ENCODE peak calls at places on chromosomes 5 and 9, in eight cellular contexts. T, H, P, R, E, F, A and O are unnamed samples.

GRCh38 chr5:91538179-91538578 is 155.1 kb upstream of the ARRDC3 start:
- DNase-seq in F (no peak), A (no peak), R (no peak), T (no peak), E (no peak), P (no peak), H (no peak), O (no peak)

GRCh38 chr9:86741311-86742215 is 205.7 kb downstream of the GAS1 start:
- DNase-seq in E (peak), A (peak), T (no peak), P (peak), R (no peak), H (no peak), F (no peak), O (no peak)

GRCh38 chr9:126261584-126262356 is 64.9 kb upstream of the MVB12B start:
- DNase-seq in E (no peak), R (no peak), P (peak), H (no peak), A (peak), T (no peak), F (no peak), O (no peak)

GRCh38 chr9:83432104-83432627 is 106.0 kb downstream of the FRMD3 start:
- DNase-seq in P (peak), H (peak), R (peak), A (no peak), E (peak), T (peak), F (peak), O (peak)

GRCh38 chr9:131027872-131028179 is 18.9 kb downstream of the LAMC3 start:
- DNase-seq in T (no peak), R (no peak), P (no peak), H (no peak), A (no peak), F (no peak), E (no peak), O (no peak)

GRCh38 chr5:109645591-109646236 is 44.0 kb upstream of the MAN2A1 start:
- DNase-seq in A (no peak), R (no peak), T (no peak), P (no peak), H (no peak), F (no peak), E (no peak), O (peak)

GRCh38 chr5:20347334-20347733 is 359.3 kb upstream of the CDH18 start:
- DNase-seq in E (no peak), A (no peak), P (no peak), R (no peak), T (no peak), F (no peak), H (no peak), O (no peak)

GRCh38 chr9:7273575-7273974 is 515.8 kb downstream of the KDM4C start:
- DNase-seq in R (no peak), P (peak), E (no peak), H (no peak), T (no peak), F (peak), A (peak), O (no peak)

GRCh38 chr9:126915281-126915816 is 767 bp downstream of the RALGPS1 start:
- DNase-seq in F (peak), H (peak), R (peak), T (peak), P (no peak), A (no peak), E (no peak), O (no peak)

GRCh38 chr5:81854485-81854884 is 103.6 kb upstream of the SSBP2 start:
- DNase-seq in F (no peak), T (no peak), R (no peak), H (no peak), E (no peak), A (peak), P (no peak), O (no peak)
- TF ChIP-seq CTCF in F (peak), T (peak), R (no peak), H (no peak), E (no peak), A (peak), P (peak), O (peak)

GRCh38 chr5:149151717-149152116 is 10.4 kb downstream of the ABLIM3 start:
- DNase-seq in F (no peak), R (no peak), A (peak), P (peak), E (no peak), H (no peak), T (no peak), O (no peak)
- TF ChIP-seq CTCF in F (peak), R (no peak), A (peak), P (peak), E (peak), H (no peak), T (no peak), O (peak)

GRCh38 chr9:132412089-132412488 is 2.1 kb downstream of the CFAP77 start:
- DNase-seq in E (no peak), F (no peak), P (peak), T (no peak), A (peak), H (no peak), R (no peak), O (peak)
- TF ChIP-seq CTCF in E (peak), F (peak), P (peak), T (peak), A (peak), H (peak), R (peak), O (peak)

DNA sequence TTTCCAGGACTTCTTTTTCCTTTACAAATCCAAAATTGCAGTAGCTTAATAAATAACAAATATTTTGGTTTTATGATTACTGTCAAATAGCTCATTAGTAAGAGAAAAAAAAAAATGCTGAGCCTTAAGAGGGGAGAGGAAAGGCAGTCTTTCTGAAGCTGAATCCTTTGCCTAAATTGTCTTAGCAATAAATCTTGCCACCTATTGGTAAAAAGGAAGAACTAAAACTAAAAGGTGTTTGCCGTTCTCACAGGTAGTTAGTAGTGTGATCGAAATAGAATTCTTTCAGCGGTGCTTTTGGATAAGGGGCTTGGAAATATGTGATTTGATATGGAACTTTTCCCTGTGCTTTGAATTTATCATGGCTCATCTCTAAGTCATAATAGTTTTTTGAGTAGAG is 31.2 kb downstream of the PIK3R1 start:
- DNase-seq in R (no peak), P (no peak), H (no peak), A (no peak), E (no peak), T (no peak), F (no peak), O (no peak)
- TF ChIP-seq CTCF in R (no peak), P (no peak), H (no peak), A (no peak), E (no peak), T (peak), F (no peak), O (peak)

DNA sequence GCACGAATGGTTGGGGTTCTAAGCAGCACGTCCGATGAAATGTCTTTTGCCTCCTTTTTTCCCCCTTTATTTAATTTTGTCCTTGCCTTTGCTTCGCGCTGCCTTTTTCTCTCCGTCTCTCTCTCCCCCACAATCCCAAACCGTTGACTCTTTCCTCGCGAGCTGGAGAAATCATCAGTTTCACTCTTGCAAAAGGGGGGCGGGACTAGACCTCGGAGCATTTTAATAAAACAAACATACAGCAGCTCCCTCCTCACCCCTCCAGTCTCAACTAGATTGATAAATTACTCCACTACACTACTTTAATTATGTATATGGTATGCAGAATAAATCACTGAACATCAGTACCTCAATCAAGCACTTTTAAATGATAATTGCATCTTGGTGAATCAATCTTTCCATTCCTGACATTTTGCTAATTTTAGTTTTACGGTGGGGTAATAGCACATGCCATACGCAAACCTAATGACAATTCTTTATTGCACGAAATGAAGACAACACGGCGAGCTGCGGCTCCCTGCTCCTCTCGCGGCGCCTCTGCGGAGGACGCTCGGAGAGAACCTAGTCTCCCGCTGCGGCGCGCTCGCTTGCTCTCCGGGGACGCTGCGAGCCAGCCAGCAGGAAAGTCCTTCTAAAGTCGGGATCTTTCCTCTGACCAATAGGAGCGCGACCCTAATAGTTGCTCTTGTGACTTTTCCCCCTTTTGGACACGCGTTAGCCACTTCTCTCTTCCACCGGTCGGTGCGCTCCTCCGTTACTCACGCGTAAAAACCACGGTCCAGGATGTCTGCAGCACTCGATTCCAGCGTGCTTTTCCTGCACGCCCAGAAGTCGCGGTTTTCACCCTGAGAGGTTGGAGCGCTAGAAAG is 816 bp upstream of the MEF2C start:
- DNase-seq in T (peak), E (peak), R (peak), F (peak), H (peak), A (peak), P (peak), O (peak)
- TF ChIP-seq CTCF in T (no peak), E (no peak), R (peak), F (peak), H (no peak), A (no peak), P (no peak), O (no peak)

DNA sequence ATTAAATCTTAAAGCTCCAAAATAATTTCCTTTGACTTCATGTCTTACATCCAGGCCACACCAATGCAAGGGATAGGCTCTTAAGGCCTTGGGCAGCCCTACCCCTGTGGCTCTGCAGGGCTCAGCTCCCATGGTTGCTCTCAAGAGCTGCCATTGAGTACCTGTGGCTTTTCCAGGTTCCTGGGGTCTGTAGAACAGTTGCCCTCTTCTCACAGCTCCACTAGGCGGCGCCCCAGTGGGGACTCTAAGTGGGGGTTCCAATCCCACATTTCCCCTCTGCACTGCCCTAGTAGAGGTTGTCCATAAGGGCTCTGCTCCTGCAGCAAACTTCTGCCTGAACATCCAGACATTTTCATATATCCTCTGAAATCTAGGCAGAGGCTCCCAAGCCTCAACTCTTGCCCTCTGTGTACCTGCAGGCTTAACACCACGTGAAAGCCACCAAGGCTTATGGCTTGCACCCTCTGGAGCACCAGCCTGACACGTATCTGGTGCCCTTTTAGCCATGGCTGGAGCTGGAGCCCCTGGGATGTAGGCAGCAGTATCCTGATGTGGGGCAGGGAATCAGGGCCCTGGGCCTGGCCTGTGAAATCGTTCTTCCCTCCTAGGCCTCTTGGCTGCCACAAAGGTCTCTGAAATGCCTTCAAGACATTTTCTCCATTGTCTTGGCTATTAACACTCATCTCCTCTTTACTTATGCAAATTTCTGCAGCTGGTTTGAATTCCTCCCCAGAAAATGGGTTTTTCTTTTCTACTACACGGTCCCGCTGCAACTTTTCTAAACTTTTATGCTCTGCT is 185.1 kb downstream of the SMARCA2 start:
- DNase-seq in F (no peak), H (no peak), A (no peak), P (no peak), R (no peak), E (no peak), T (no peak), O (no peak)
- TF ChIP-seq CTCF in F (no peak), H (no peak), A (no peak), P (no peak), R (no peak), E (no peak), T (peak), O (peak)

DNA sequence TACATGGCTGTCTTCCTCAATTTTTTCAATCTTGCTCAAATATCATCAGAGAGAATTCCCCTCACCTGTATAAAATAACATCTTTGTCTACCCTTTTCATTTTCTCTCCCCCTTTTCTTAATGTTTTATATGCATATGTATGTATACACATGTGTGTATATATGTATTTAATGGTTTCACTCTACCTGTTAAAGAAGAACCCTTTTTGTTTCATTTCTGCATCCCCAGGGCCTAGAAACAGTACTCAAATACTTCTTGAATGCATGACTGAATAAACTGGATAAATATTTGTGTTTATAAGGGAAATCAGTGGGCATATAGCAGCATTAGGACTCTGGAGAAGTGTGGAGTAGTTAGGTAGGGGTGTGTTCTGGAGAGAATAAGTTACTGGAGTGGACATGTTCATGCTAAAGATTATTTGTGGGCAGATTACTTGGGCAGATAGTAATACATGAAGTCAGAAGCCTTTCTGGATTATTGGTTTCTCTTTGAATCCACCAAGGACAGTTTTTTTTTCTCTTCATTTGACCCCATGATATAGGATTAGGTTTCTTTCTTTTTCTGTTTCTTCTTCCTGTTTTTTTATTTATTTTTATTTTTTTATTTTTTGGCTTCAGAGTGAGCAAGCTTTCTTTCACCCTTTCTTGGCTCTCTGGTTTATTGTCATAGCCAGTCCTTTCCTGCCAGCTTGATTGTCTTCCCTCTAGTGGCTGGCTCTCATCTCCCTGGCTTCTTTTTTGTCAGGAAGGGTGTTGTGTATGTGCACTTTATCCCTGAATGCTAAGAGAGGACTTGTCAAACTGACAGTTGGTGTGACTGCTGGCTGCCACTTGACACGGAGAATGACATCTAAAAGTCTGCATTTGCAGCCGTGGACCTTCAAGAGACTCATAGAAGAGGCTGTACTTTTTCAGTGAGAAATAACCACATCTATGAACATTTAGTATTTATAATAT is 89.3 kb downstream of the ZCCHC7 start:
- DNase-seq in H (no peak), T (no peak), F (no peak), R (no peak), P (no peak), A (peak), E (no peak), O (peak)
- TF ChIP-seq CTCF in H (no peak), T (no peak), F (peak), R (no peak), P (peak), A (no peak), E (no peak), O (peak)

GRCh38 chr5:94901071-94901979 is 282.9 kb downstream of the SLF1 start:
- DNase-seq in A (peak), E (peak), T (no peak), H (no peak), F (no peak), P (peak), R (no peak), O (no peak)
- TF ChIP-seq CTCF in A (no peak), E (no peak), T (no peak), H (no peak), F (no peak), P (no peak), R (no peak), O (no peak)

GRCh38 chr9:78130853-78131252 is 99.2 kb upstream of the GNAQ start:
- DNase-seq in H (no peak), R (no peak), T (no peak), P (no peak), A (no peak), E (no peak), F (no peak), O (no peak)
- TF ChIP-seq CTCF in H (no peak), R (no peak), T (no peak), P (no peak), A (no peak), E (no peak), F (no peak), O (no peak)